ENCODE peak calls at places on chromosome 11, in four cellular contexts. F is effector memory CD4-positive, alpha-beta T cell; N is psoas muscle; D is upper lobe of left lung. J is an unnamed sample.

GRCh38 chr11:10042699-10043098 is 251.3 kb downstream of the SBF2 start:
- DNase-seq in F (no peak), D (no peak), N (no peak), J (no peak)

GRCh38 chr11:112962854-112963367 is 1.7 kb downstream of the NCAM1 start:
- DNase-seq in D (peak; percentile 86), N (peak; percentile 62), F (no peak), J (no peak)

GRCh38 chr11:125300791-125301218 is 136.3 kb downstream of the PKNOX2 start:
- DNase-seq in D (no peak), F (no peak), N (no peak), J (peak; percentile 19)

GRCh38 chr11:106644824-106645223 is 373.5 kb downstream of the GUCY1A2 start:
- DNase-seq in F (no peak), N (no peak), D (no peak), J (no peak)

GRCh38 chr11:3021125-3021524 is 29.0 kb upstream of the NAP1L4 start:
- DNase-seq in F (no peak), N (no peak), D (no peak), J (peak; percentile 43)

GRCh38 chr11:110896358-110896757 is 184.1 kb upstream of the ARHGAP20 start:
- DNase-seq in D (no peak), N (no peak), F (no peak), J (no peak)

GRCh38 chr11:130070829-130071205 is 1.1 kb downstream of the APLP2 start:
- DNase-seq in F (no peak), D (peak; percentile 83), N (no peak), J (no peak)

GRCh38 chr11:117195208-117195607 is 4.0 kb upstream of the TAGLN start:
- DNase-seq in D (no peak), N (no peak), F (no peak), J (no peak)

GRCh38 chr11:118845369-118845768 is 38.3 kb upstream of the CXCR5 start:
- DNase-seq in D (no peak), N (no peak), F (no peak), J (peak; percentile 8)

GRCh38 chr11:19511413-19512183 is 201.0 kb upstream of the NAV2 start:
- DNase-seq in D (peak; percentile 45), N (peak; percentile 37), F (no peak), J (no peak)

GRCh38 chr11:123231263-123231662 is 36.2 kb upstream of the CLMP start:
- DNase-seq in N (no peak), D (no peak), F (no peak), J (no peak)

GRCh38 chr11:33266418-33267215 is 9.4 kb downstream of the HIPK3 start:
- DNase-seq in N (peak; percentile 44), F (no peak), D (no peak), J (peak; percentile 31)

GRCh38 chr11:48341466-48341865 is 16.7 kb downstream of the OR4C3 start:
- DNase-seq in F (no peak), N (no peak), D (no peak), J (no peak)

GRCh38 chr11:69242583-69242940 is 51.4 kb upstream of the MYEOV start:
- DNase-seq in D (no peak), N (no peak), F (no peak), J (no peak)

GRCh38 chr11:103773537-103773936 is 262.9 kb upstream of the DDI1 start:
- DNase-seq in N (no peak), F (no peak), D (peak; percentile 17), J (no peak)

GRCh38 chr11:134008593-134008992 is 51.8 kb upstream of the IGSF9B start:
- DNase-seq in F (no peak), D (no peak), N (no peak), J (no peak)

DNA sequence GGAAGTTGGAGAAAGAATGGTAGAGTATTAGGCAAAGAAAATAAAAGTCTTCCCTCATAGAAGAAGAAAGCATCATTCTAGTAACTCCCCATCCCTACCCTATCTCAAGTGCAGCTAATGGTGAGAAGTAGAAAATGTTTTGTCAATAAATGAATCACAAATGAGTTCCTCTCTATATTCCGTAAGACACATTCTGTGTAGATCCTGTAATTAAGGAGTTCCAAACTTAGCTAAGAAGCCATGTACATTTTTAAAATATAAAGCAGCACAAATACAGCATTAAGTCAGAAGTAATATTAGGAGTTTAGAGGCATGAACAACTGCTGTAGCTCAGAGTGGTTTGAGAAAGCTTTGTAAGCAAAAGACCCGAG is 80.1 kb downstream of the GAB2 start:
- DNase-seq in N (no peak), F (no peak), D (no peak), J (no peak)
- H3K27ac ChIP-seq in N (no peak overlapping the region), F (no peak overlapping the region), D (no peak overlapping the region), J (no peak overlapping the region)

GRCh38 chr11:44940835-44941234 is 9.8 kb downstream of the TP53I11 start:
- DNase-seq in D (no peak), N (no peak), F (no peak), J (no peak)

GRCh38 chr11:44942029-44942710 is 8.5 kb downstream of the TP53I11 start:
- DNase-seq in N (no peak), F (no peak), D (no peak), J (no peak)

GRCh38 chr11:44941286-44942021 is 9.2 kb downstream of the TP53I11 start:
- DNase-seq in N (no peak), D (no peak), F (no peak), J (no peak)

GRCh38 chr11:44939673-44940072 is 11.0 kb downstream of the TP53I11 start:
- DNase-seq in N (peak; percentile 37), F (no peak), D (no peak), J (no peak)

GRCh38 chr11:44940424-44940823 is 10.3 kb downstream of the TP53I11 start:
- DNase-seq in N (no peak), D (no peak), F (no peak), J (no peak)
- H3K27ac ChIP-seq in N (peak overlapping the region; percentile 16), D (no peak overlapping the region), F (no peak overlapping the region), J (no peak overlapping the region)

GRCh38 chr11:64810891-64811272 is 531 bp upstream of the MEN1 start:
- DNase-seq in N (no peak), D (no peak), F (peak; percentile 27), J (no peak)
- H3K27ac ChIP-seq in N (peak overlapping the region; percentile 54), D (peak overlapping the region; percentile 62), F (peak overlapping the region; percentile 86), J (no peak overlapping the region)

GRCh38 chr11:82980292-82980691 is 78.8 kb downstream of the DDIAS start:
- DNase-seq in N (no peak), F (no peak), D (no peak), J (peak; percentile 77)
- H3K27ac ChIP-seq in N (no peak overlapping the region), F (no peak overlapping the region), D (no peak overlapping the region), J (no peak overlapping the region)